ENCODE peak calls at places on chromosomes 12 and 14, in ten cellular contexts. One of them, this sample, is unnamed.

GRCh38 chr12:26841085-26841484 is 8.1 kb upstream of the ITPR2 start:
- DNase-seq in cardiac fibroblast: no peak
- DNase-seq in skeletal muscle cell: no peak
- DNase-seq in fibroblast of mammary gland: no peak
- DNase-seq in BJ: no peak
- DNase-seq in CD4-positive, CD25-positive, alpha-beta regulatory T cell: no peak
- DNase-seq in neural progenitor cell: no peak
- DNase-seq in foreskin fibroblast: no peak
- DNase-seq in left ventricle myocardium inferior: no peak
- DNase-seq in PC-9: no peak
- DNase-seq in this sample: no peak

GRCh38 chr12:94150483-94151225 is 2.3 kb downstream of the PLXNC1 start:
- DNase-seq in fibroblast of mammary gland: no peak
- DNase-seq in cardiac fibroblast: no peak
- DNase-seq in BJ: no peak
- DNase-seq in PC-9: no peak
- DNase-seq in neural progenitor cell: peak; percentile 60
- DNase-seq in skeletal muscle cell: no peak
- DNase-seq in CD4-positive, CD25-positive, alpha-beta regulatory T cell: peak; percentile 24
- DNase-seq in foreskin fibroblast: no peak
- DNase-seq in left ventricle myocardium inferior: no peak
- DNase-seq in this sample: no peak

GRCh38 chr14:95523818-95524448 is 7.5 kb upstream of the SYNE3 start:
- DNase-seq in cardiac fibroblast: peak; percentile 92
- DNase-seq in fibroblast of mammary gland: peak; percentile 65
- DNase-seq in CD4-positive, CD25-positive, alpha-beta regulatory T cell: no peak
- DNase-seq in PC-9: no peak
- DNase-seq in neural progenitor cell: no peak
- DNase-seq in foreskin fibroblast: no peak
- DNase-seq in BJ: no peak
- DNase-seq in skeletal muscle cell: peak; percentile 90
- DNase-seq in left ventricle myocardium inferior: no peak
- DNase-seq in this sample: peak; percentile 88

GRCh38 chr12:55724226-55724939 is 4.2 kb downstream of the RDH5 start:
- DNase-seq in CD4-positive, CD25-positive, alpha-beta regulatory T cell: peak; percentile 60
- DNase-seq in left ventricle myocardium inferior: peak; percentile 74
- DNase-seq in foreskin fibroblast: peak; percentile 71
- DNase-seq in PC-9: peak; percentile 43
- DNase-seq in skeletal muscle cell: no peak
- DNase-seq in cardiac fibroblast: peak; percentile 77
- DNase-seq in BJ: no peak
- DNase-seq in neural progenitor cell: peak; percentile 71
- DNase-seq in fibroblast of mammary gland: peak; percentile 81
- DNase-seq in this sample: peak; percentile 85

GRCh38 chr12:62606654-62607053 is 140.0 kb downstream of the MON2 start:
- DNase-seq in fibroblast of mammary gland: no peak
- DNase-seq in CD4-positive, CD25-positive, alpha-beta regulatory T cell: no peak
- DNase-seq in left ventricle myocardium inferior: no peak
- DNase-seq in BJ: no peak
- DNase-seq in neural progenitor cell: no peak
- DNase-seq in cardiac fibroblast: no peak
- DNase-seq in foreskin fibroblast: no peak
- DNase-seq in skeletal muscle cell: no peak
- DNase-seq in PC-9: no peak
- DNase-seq in this sample: no peak

GRCh38 chr14:22046063-22046462 is 372.4 kb upstream of the OR4E1 start:
- DNase-seq in skeletal muscle cell: no peak
- DNase-seq in CD4-positive, CD25-positive, alpha-beta regulatory T cell: no peak
- DNase-seq in neural progenitor cell: no peak
- DNase-seq in PC-9: no peak
- DNase-seq in foreskin fibroblast: no peak
- DNase-seq in cardiac fibroblast: no peak
- DNase-seq in BJ: no peak
- DNase-seq in left ventricle myocardium inferior: no peak
- DNase-seq in fibroblast of mammary gland: no peak
- DNase-seq in this sample: no peak

GRCh38 chr12:12837025-12837872 is 24.1 kb downstream of the DDX47 start:
- DNase-seq in cardiac fibroblast: peak; percentile 90
- DNase-seq in PC-9: peak; percentile 74
- DNase-seq in left ventricle myocardium inferior: no peak
- DNase-seq in fibroblast of mammary gland: peak; percentile 89
- DNase-seq in foreskin fibroblast: peak; percentile 74
- DNase-seq in BJ: no peak
- DNase-seq in skeletal muscle cell: peak; percentile 32
- DNase-seq in neural progenitor cell: peak; percentile 57
- DNase-seq in CD4-positive, CD25-positive, alpha-beta regulatory T cell: peak; percentile 59
- DNase-seq in this sample: peak; percentile 85

GRCh38 chr12:14216405-14217294 is 148.8 kb upstream of the ATF7IP start:
- DNase-seq in CD4-positive, CD25-positive, alpha-beta regulatory T cell: peak; percentile 14
- DNase-seq in foreskin fibroblast: peak; percentile 6
- DNase-seq in PC-9: no peak
- DNase-seq in BJ: no peak
- DNase-seq in fibroblast of mammary gland: peak; percentile 19
- DNase-seq in skeletal muscle cell: no peak
- DNase-seq in neural progenitor cell: no peak
- DNase-seq in left ventricle myocardium inferior: no peak
- DNase-seq in cardiac fibroblast: peak; percentile 25
- DNase-seq in this sample: peak; percentile 18

GRCh38 chr14:92316116-92316515 is 6.8 kb upstream of the SLC24A4 start:
- DNase-seq in cardiac fibroblast: no peak
- DNase-seq in BJ: no peak
- DNase-seq in skeletal muscle cell: no peak
- DNase-seq in fibroblast of mammary gland: no peak
- DNase-seq in left ventricle myocardium inferior: no peak
- DNase-seq in foreskin fibroblast: no peak
- DNase-seq in CD4-positive, CD25-positive, alpha-beta regulatory T cell: no peak
- DNase-seq in neural progenitor cell: no peak
- DNase-seq in PC-9: no peak
- DNase-seq in this sample: no peak

GRCh38 chr14:58572092-58572853 is 65.5 kb upstream of the DACT1 start:
- DNase-seq in fibroblast of mammary gland: peak; percentile 40
- DNase-seq in left ventricle myocardium inferior: no peak
- DNase-seq in foreskin fibroblast: no peak
- DNase-seq in neural progenitor cell: peak; percentile 9
- DNase-seq in PC-9: no peak
- DNase-seq in skeletal muscle cell: peak; percentile 22
- DNase-seq in CD4-positive, CD25-positive, alpha-beta regulatory T cell: no peak
- DNase-seq in cardiac fibroblast: peak; percentile 39
- DNase-seq in BJ: no peak
- DNase-seq in this sample: peak; percentile 74

GRCh38 chr12:115922952-115923564 is 354.4 kb downstream of the MED13L start:
- DNase-seq in neural progenitor cell: no peak
- DNase-seq in skeletal muscle cell: no peak
- DNase-seq in foreskin fibroblast: no peak
- DNase-seq in cardiac fibroblast: peak; percentile 27
- DNase-seq in CD4-positive, CD25-positive, alpha-beta regulatory T cell: no peak
- DNase-seq in fibroblast of mammary gland: peak; percentile 33
- DNase-seq in PC-9: peak; percentile 3
- DNase-seq in left ventricle myocardium inferior: no peak
- DNase-seq in BJ: no peak
- DNase-seq in this sample: peak; percentile 21

GRCh38 chr12:16359512-16360491 is 12.4 kb downstream of the MGST1 start:
- DNase-seq in fibroblast of mammary gland: peak; percentile 73
- DNase-seq in skeletal muscle cell: no peak
- DNase-seq in neural progenitor cell: peak; percentile 82
- DNase-seq in foreskin fibroblast: no peak
- DNase-seq in left ventricle myocardium inferior: peak; percentile 46
- DNase-seq in BJ: no peak
- DNase-seq in CD4-positive, CD25-positive, alpha-beta regulatory T cell: no peak
- DNase-seq in cardiac fibroblast: peak; percentile 79
- DNase-seq in PC-9: peak; percentile 53
- DNase-seq in this sample: peak; percentile 82

GRCh38 chr14:64215978-64216377 is 78.2 kb downstream of the ESR2 start:
- DNase-seq in CD4-positive, CD25-positive, alpha-beta regulatory T cell: no peak
- DNase-seq in skeletal muscle cell: no peak
- DNase-seq in left ventricle myocardium inferior: no peak
- DNase-seq in PC-9: no peak
- DNase-seq in cardiac fibroblast: no peak
- DNase-seq in neural progenitor cell: no peak
- DNase-seq in fibroblast of mammary gland: no peak
- DNase-seq in foreskin fibroblast: no peak
- DNase-seq in BJ: no peak
- DNase-seq in this sample: no peak
- H3K4me3 ChIP-seq in CD4-positive, CD25-positive, alpha-beta regulatory T cell: no peak overlapping the region
- H3K4me3 ChIP-seq in skeletal muscle cell: no peak overlapping the region
- H3K4me3 ChIP-seq in left ventricle myocardium inferior: peak overlapping the region; percentile 68
- H3K4me3 ChIP-seq in PC-9: no peak overlapping the region
- H3K4me3 ChIP-seq in cardiac fibroblast: no peak overlapping the region
- H3K4me3 ChIP-seq in neural progenitor cell: no peak overlapping the region
- H3K4me3 ChIP-seq in fibroblast of mammary gland: no peak overlapping the region
- H3K4me3 ChIP-seq in foreskin fibroblast: no peak overlapping the region
- H3K4me3 ChIP-seq in BJ: no peak overlapping the region
- H3K4me3 ChIP-seq in this sample: no peak overlapping the region

DNA sequence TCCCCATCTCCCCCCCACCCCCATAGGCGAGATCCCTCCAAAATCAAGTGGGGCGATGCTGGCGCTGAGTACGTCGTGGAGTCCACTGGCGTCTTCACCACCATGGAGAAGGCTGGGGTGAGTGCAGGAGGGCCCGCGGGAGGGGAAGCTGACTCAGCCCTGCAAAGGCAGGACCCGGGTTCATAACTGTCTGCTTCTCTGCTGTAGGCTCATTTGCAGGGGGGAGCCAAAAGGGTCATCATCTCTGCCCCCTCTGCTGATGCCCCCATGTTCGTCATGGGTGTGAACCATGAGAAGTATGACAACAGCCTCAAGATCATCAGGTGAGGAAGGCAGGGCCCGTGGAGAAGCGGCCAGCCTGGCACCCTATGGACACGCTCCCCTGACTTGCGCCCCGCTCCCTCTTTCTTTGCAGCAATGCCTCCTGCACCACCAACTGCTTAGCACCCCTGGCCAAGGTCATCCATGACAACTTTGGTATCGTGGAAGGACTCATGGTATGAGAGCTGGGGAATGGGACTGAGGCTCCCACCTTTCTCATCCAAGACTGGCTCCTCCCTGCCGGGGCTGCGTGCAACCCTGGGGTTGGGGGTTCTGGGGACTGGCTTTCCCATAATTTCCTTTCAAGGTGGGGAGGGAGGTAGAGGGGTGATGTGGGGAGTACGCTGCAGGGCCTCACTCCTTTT is 2.7 kb downstream of the GAPDH start:
- DNase-seq in PC-9: no peak
- DNase-seq in fibroblast of mammary gland: no peak
- DNase-seq in foreskin fibroblast: peak; percentile 22
- DNase-seq in neural progenitor cell: no peak
- DNase-seq in left ventricle myocardium inferior: no peak
- DNase-seq in skeletal muscle cell: no peak
- DNase-seq in BJ: no peak
- DNase-seq in CD4-positive, CD25-positive, alpha-beta regulatory T cell: no peak
- DNase-seq in cardiac fibroblast: peak; percentile 29
- DNase-seq in this sample: no peak
- H3K4me3 ChIP-seq in PC-9: peak overlapping the region; percentile 97
- H3K4me3 ChIP-seq in fibroblast of mammary gland: peak overlapping the region; percentile 96
- H3K4me3 ChIP-seq in foreskin fibroblast: peak overlapping the region; percentile 96
- H3K4me3 ChIP-seq in neural progenitor cell: peak overlapping the region; percentile 89
- H3K4me3 ChIP-seq in left ventricle myocardium inferior: peak overlapping the region; percentile 99
- H3K4me3 ChIP-seq in skeletal muscle cell: peak overlapping the region; percentile 95
- H3K4me3 ChIP-seq in BJ: peak overlapping the region; percentile 88
- H3K4me3 ChIP-seq in CD4-positive, CD25-positive, alpha-beta regulatory T cell: no peak overlapping the region
- H3K4me3 ChIP-seq in cardiac fibroblast: peak overlapping the region; percentile 99
- H3K4me3 ChIP-seq in this sample: peak overlapping the region; percentile 96

GRCh38 chr14:75139185-75139584 is 12.3 kb upstream of the NEK9 start:
- DNase-seq in CD4-positive, CD25-positive, alpha-beta regulatory T cell: no peak
- DNase-seq in skeletal muscle cell: no peak
- DNase-seq in BJ: no peak
- DNase-seq in foreskin fibroblast: no peak
- DNase-seq in cardiac fibroblast: no peak
- DNase-seq in PC-9: no peak
- DNase-seq in fibroblast of mammary gland: no peak
- DNase-seq in left ventricle myocardium inferior: no peak
- DNase-seq in neural progenitor cell: no peak
- DNase-seq in this sample: no peak
- H3K4me3 ChIP-seq in CD4-positive, CD25-positive, alpha-beta regulatory T cell: peak overlapping the region; percentile 22
- H3K4me3 ChIP-seq in skeletal muscle cell: no peak overlapping the region
- H3K4me3 ChIP-seq in BJ: no peak overlapping the region
- H3K4me3 ChIP-seq in foreskin fibroblast: no peak overlapping the region
- H3K4me3 ChIP-seq in cardiac fibroblast: no peak overlapping the region
- H3K4me3 ChIP-seq in PC-9: no peak overlapping the region
- H3K4me3 ChIP-seq in fibroblast of mammary gland: no peak overlapping the region
- H3K4me3 ChIP-seq in left ventricle myocardium inferior: no peak overlapping the region
- H3K4me3 ChIP-seq in neural progenitor cell: no peak overlapping the region
- H3K4me3 ChIP-seq in this sample: no peak overlapping the region

GRCh38 chr12:31118831-31119530 is 45.3 kb downstream of the DDX11 start:
- DNase-seq in CD4-positive, CD25-positive, alpha-beta regulatory T cell: peak; percentile 18
- DNase-seq in PC-9: peak; percentile 37
- DNase-seq in skeletal muscle cell: no peak
- DNase-seq in cardiac fibroblast: no peak
- DNase-seq in neural progenitor cell: peak; percentile 87
- DNase-seq in foreskin fibroblast: no peak
- DNase-seq in BJ: no peak
- DNase-seq in fibroblast of mammary gland: no peak
- DNase-seq in left ventricle myocardium inferior: no peak
- DNase-seq in this sample: peak; percentile 8

GRCh38 chr12:31117203-31118011 is 43.7 kb downstream of the DDX11 start:
- DNase-seq in fibroblast of mammary gland: peak; percentile 10
- DNase-seq in cardiac fibroblast: peak; percentile 24
- DNase-seq in neural progenitor cell: peak; percentile 86
- DNase-seq in left ventricle myocardium inferior: no peak
- DNase-seq in BJ: no peak
- DNase-seq in skeletal muscle cell: no peak
- DNase-seq in foreskin fibroblast: no peak
- DNase-seq in PC-9: peak; percentile 44
- DNase-seq in CD4-positive, CD25-positive, alpha-beta regulatory T cell: peak; percentile 41
- DNase-seq in this sample: peak; percentile 35

GRCh38 chr12:31120392-31121008 is 46.8 kb downstream of the DDX11 start:
- DNase-seq in cardiac fibroblast: no peak
- DNase-seq in fibroblast of mammary gland: no peak
- DNase-seq in PC-9: no peak
- DNase-seq in left ventricle myocardium inferior: no peak
- DNase-seq in BJ: no peak
- DNase-seq in skeletal muscle cell: no peak
- DNase-seq in neural progenitor cell: peak; percentile 31
- DNase-seq in CD4-positive, CD25-positive, alpha-beta regulatory T cell: no peak
- DNase-seq in foreskin fibroblast: no peak
- DNase-seq in this sample: no peak

GRCh38 chr12:31119531-31120211 is 46.0 kb downstream of the DDX11 start:
- DNase-seq in cardiac fibroblast: no peak
- DNase-seq in BJ: no peak
- DNase-seq in PC-9: no peak
- DNase-seq in foreskin fibroblast: no peak
- DNase-seq in neural progenitor cell: peak; percentile 8
- DNase-seq in skeletal muscle cell: no peak
- DNase-seq in fibroblast of mammary gland: no peak
- DNase-seq in left ventricle myocardium inferior: no peak
- DNase-seq in CD4-positive, CD25-positive, alpha-beta regulatory T cell: no peak
- DNase-seq in this sample: no peak

DNA sequence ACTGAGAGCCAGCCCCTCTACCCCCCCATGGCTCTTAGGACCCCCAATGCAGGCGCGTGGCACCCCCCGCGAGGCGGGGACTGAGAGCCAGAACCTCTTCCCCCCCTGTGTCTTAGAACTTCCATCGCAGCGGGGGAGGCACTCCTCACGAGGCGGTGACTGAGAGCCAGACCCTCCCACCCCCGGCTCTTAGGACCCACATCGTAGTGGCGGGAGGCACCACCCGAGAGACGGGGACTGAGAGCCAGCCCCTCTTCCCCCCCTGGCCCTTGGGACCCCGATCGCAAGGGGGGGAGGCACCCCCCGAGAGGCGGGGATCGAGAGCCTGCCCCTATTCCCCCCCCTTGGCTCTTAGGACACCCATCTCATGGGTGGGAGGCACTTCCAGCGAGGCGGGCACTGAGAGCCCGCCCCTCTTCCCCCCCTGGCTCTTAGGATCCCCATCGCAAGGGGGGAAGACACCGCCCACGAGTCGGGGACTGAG is 44.7 kb downstream of the DDX11 start:
- DNase-seq in skeletal muscle cell: no peak
- DNase-seq in fibroblast of mammary gland: no peak
- DNase-seq in foreskin fibroblast: no peak
- DNase-seq in left ventricle myocardium inferior: no peak
- DNase-seq in BJ: no peak
- DNase-seq in cardiac fibroblast: no peak
- DNase-seq in neural progenitor cell: peak; percentile 68
- DNase-seq in CD4-positive, CD25-positive, alpha-beta regulatory T cell: no peak
- DNase-seq in PC-9: no peak
- DNase-seq in this sample: no peak
- H3K4me3 ChIP-seq in skeletal muscle cell: peak overlapping the region; percentile 43
- H3K4me3 ChIP-seq in fibroblast of mammary gland: no peak overlapping the region
- H3K4me3 ChIP-seq in foreskin fibroblast: no peak overlapping the region
- H3K4me3 ChIP-seq in left ventricle myocardium inferior: peak overlapping the region; percentile 66
- H3K4me3 ChIP-seq in BJ: no peak overlapping the region
- H3K4me3 ChIP-seq in cardiac fibroblast: no peak overlapping the region
- H3K4me3 ChIP-seq in neural progenitor cell: peak overlapping the region; percentile 74
- H3K4me3 ChIP-seq in CD4-positive, CD25-positive, alpha-beta regulatory T cell: no peak overlapping the region
- H3K4me3 ChIP-seq in PC-9: no peak overlapping the region
- H3K4me3 ChIP-seq in this sample: no peak overlapping the region